ENCODE peak calls at places on chromosomes 7 and 10, in seven cellular contexts. T is colonic mucosa, N is myocyte, Q is amygdala, X is fibroblast of the aortic adventitia, A is GM06990, M is MM.1S. R is an unnamed sample.

GRCh38 chr7:15687645-15688025 is 1.2 kb upstream of the MEOX2 start:
- DNase-seq in A (no peak), N (no peak), T (no peak), M (no peak), Q (no peak), X (no peak), R (no peak)

GRCh38 chr10:91541481-91541880 is 91.4 kb downstream of the PPP1R3C start:
- DNase-seq in X (no peak), Q (no peak), N (no peak), M (no peak), T (no peak), A (no peak), R (no peak)

GRCh38 chr7:140645166-140645565 is 4.6 kb upstream of the DENND2A start:
- DNase-seq in N (no peak), A (no peak), Q (no peak), X (no peak), M (no peak), T (no peak), R (no peak)

GRCh38 chr7:99953649-99954048 is 22.2 kb downstream of the AZGP1 start:
- DNase-seq in A (no peak), N (no peak), M (no peak), X (peak), T (no peak), Q (no peak), R (no peak)

GRCh38 chr7:131250331-131250730 is 77.3 kb upstream of the MKLN1 start:
- DNase-seq in N (no peak), T (no peak), A (no peak), Q (no peak), M (no peak), X (no peak), R (no peak)

GRCh38 chr7:115217373-115217772 is 295.5 kb downstream of the MDFIC start:
- DNase-seq in T (no peak), X (peak), Q (no peak), M (no peak), N (peak), A (no peak), R (no peak)

GRCh38 chr7:44385384-44386138 is 60.2 kb upstream of the CAMK2B start:
- DNase-seq in X (no peak), Q (no peak), A (no peak), N (no peak), M (no peak), T (peak), R (no peak)

GRCh38 chr10:74991435-74991834 is 120.0 kb upstream of the SAMD8 start:
- DNase-seq in T (no peak), A (no peak), Q (no peak), M (peak), X (no peak), N (peak), R (peak)